ENCODE peak calls at places on chromosomes 2 and 18, in eight cellular contexts. G, N, H, U, F, I, J and X are unnamed samples.

GRCh38 chr2:39515897-39516346 is 78.8 kb upstream of the MAP4K3 start:
- DNase-seq in U (no peak), H (no peak), I (no peak), J (no peak), G (no peak), F (no peak), N (no peak), X (no peak)

GRCh38 chr18:43665239-43665788 is 388.0 kb upstream of the SYT4 start:
- DNase-seq in G (no peak), H (no peak), U (no peak), J (no peak), F (no peak), I (no peak), N (no peak), X (peak; percentile 84)

GRCh38 chr18:23380001-23380550 is 73.0 kb upstream of the RIOK3 start:
- DNase-seq in N (no peak), I (no peak), F (no peak), H (no peak), U (no peak), J (no peak), G (no peak), X (no peak)

GRCh38 chr2:127508621-127509034 is 17.7 kb downstream of the IWS1 start:
- DNase-seq in G (peak; percentile 40), F (no peak), J (no peak), N (peak; percentile 56), H (peak; percentile 60), I (peak; percentile 83), U (no peak), X (peak; percentile 100)

GRCh38 chr18:3857544-3857943 is 407.6 kb downstream of the TGIF1 start:
- DNase-seq in F (no peak), N (no peak), H (no peak), G (no peak), U (no peak), J (no peak), I (no peak), X (no peak)

GRCh38 chr2:190679813-190680591 is 31.1 kb downstream of the NAB1 start:
- DNase-seq in I (peak; percentile 84), U (peak; percentile 32), F (no peak), J (peak; percentile 57), H (peak; percentile 23), G (peak; percentile 26), N (no peak), X (peak; percentile 30)

GRCh38 chr18:54358495-54358793 is 738 bp downstream of the C18orf54 start:
- DNase-seq in J (no peak), H (no peak), I (no peak), N (no peak), F (no peak), G (no peak), U (no peak), X (peak; percentile 15)

GRCh38 chr2:194087569-194087968 is 1569.5 kb upstream of the SLC39A10 start:
- DNase-seq in J (no peak), F (no peak), H (no peak), I (no peak), N (no peak), U (no peak), G (no peak), X (no peak)

GRCh38 chr18:51382081-51382480 is 184.6 kb upstream of the MEX3C start:
- DNase-seq in N (no peak), I (no peak), H (no peak), F (no peak), U (no peak), J (no peak), G (no peak), X (no peak)

GRCh38 chr2:149112068-149112467 is 73.6 kb downstream of the LYPD6B start:
- DNase-seq in U (no peak), H (no peak), G (no peak), F (no peak), N (no peak), J (no peak), I (no peak), X (no peak)

GRCh38 chr2:222582931-222583330 is 73.0 kb downstream of the FARSB start:
- DNase-seq in I (peak; percentile 53), J (no peak), U (no peak), N (no peak), G (no peak), H (no peak), F (no peak), X (peak; percentile 7)

GRCh38 chr2:58428286-58428552 is 187.1 kb upstream of the FANCL start:
- DNase-seq in F (no peak), G (no peak), N (no peak), J (peak; percentile 30), U (no peak), I (no peak), H (no peak), X (no peak)

GRCh38 chr2:174744111-174744510 is 20.2 kb downstream of the CHRNA1 start:
- DNase-seq in U (no peak), I (no peak), G (no peak), N (no peak), H (no peak), J (no peak), F (no peak), X (no peak)

GRCh38 chr2:113760400-113760799 is 4.0 kb upstream of the SLC35F5 start:
- DNase-seq in J (no peak), I (no peak), U (no peak), G (no peak), H (no peak), F (no peak), N (no peak), X (peak; percentile 86)

GRCh38 chr18:64110692-64111480 is 38.0 kb downstream of the LINC00305 start:
- DNase-seq in N (no peak), G (no peak), J (no peak), U (no peak), I (no peak), H (no peak), F (no peak), X (no peak)

GRCh38 chr18:55322176-55322735 is 265.7 kb downstream of the TCF4 start:
- DNase-seq in J (peak; percentile 34), F (no peak), G (peak; percentile 69), U (no peak), N (no peak), I (peak; percentile 90), H (peak; percentile 71), X (peak; percentile 97)

GRCh38 chr2:19775838-19776237 is 125.9 kb downstream of the TTC32 start:
- DNase-seq in N (no peak), U (no peak), I (no peak), H (no peak), J (no peak), G (no peak), F (no peak), X (no peak)

GRCh38 chr18:26436176-26437031 is 111.9 kb downstream of the KCTD1 start:
- DNase-seq in F (no peak), U (no peak), G (peak; percentile 6), I (no peak), J (no peak), N (no peak), H (no peak), X (peak; percentile 55)

GRCh38 chr2:15829091-15829801 is 111.1 kb upstream of the MYCN start:
- DNase-seq in F (no peak), J (no peak), I (no peak), U (no peak), H (no peak), G (no peak), N (no peak), X (no peak)

GRCh38 chr2:2886934-2887333 is 490.7 kb downstream of the EIPR1 start:
- DNase-seq in I (no peak), N (no peak), H (no peak), U (no peak), F (no peak), J (no peak), G (no peak), X (no peak)

GRCh38 chr2:15591692-15592463 is at the start of gene DDX1:
- DNase-seq in I (peak; percentile 93), N (no peak), J (peak; percentile 78), G (peak; percentile 83), H (peak; percentile 77), U (peak; percentile 73), F (peak; percentile 79), X (peak; percentile 87)

GRCh38 chr2:237432484-237433092 is 18.6 kb upstream of the COL6A3 start:
- DNase-seq in J (no peak), U (peak; percentile 90), G (peak; percentile 58), N (no peak), F (peak; percentile 69), I (no peak), H (no peak), X (peak; percentile 59)

GRCh38 chr2:241064008-241064801 is 37.9 kb downstream of the MTERF4 start:
- DNase-seq in N (no peak), I (peak; percentile 66), G (peak; percentile 32), J (no peak), H (no peak), F (no peak), U (peak; percentile 23), X (no peak)

GRCh38 chr2:158637357-158637756 is 157.8 kb upstream of the DAPL1 start:
- DNase-seq in N (no peak), U (no peak), I (no peak), H (no peak), G (no peak), J (no peak), F (no peak), X (no peak)

GRCh38 chr2:190571666-190572065 is 37.1 kb upstream of the NEMP2 start:
- DNase-seq in H (no peak), G (no peak), N (no peak), F (no peak), I (no peak), J (peak; percentile 13), U (no peak), X (no peak)

GRCh38 chr2:205461169-205461568 is 221.1 kb upstream of the NRP2 start:
- DNase-seq in G (no peak), H (no peak), J (no peak), I (no peak), N (no peak), U (no peak), F (no peak), X (no peak)

GRCh38 chr2:20597868-20598183 is 53.1 kb downstream of the HS1BP3 start:
- DNase-seq in G (no peak), F (no peak), J (no peak), N (no peak), H (no peak), I (no peak), U (no peak), X (no peak)

GRCh38 chr2:2590796-2591541 is 259.9 kb upstream of the MYT1L start:
- DNase-seq in H (no peak), G (no peak), J (no peak), F (no peak), U (no peak), N (no peak), I (no peak), X (no peak)

GRCh38 chr18:77124452-77124922 is 8.1 kb downstream of the MBP start:
- DNase-seq in H (no peak), I (peak; percentile 82), F (no peak), J (no peak), U (no peak), G (no peak), N (peak; percentile 17), X (no peak)

GRCh38 chr18:3481696-3482210 is 31.8 kb downstream of the TGIF1 start:
- DNase-seq in U (no peak), N (no peak), F (no peak), H (no peak), G (no peak), I (peak; percentile 86), J (peak; percentile 29), X (no peak)

GRCh38 chr2:119245076-119245840 is 21.6 kb downstream of the STEAP3 start:
- DNase-seq in G (no peak), H (no peak), N (no peak), F (no peak), U (no peak), J (no peak), I (no peak), X (no peak)

GRCh38 chr2:15174567-15174966 is 386.6 kb downstream of the NBAS start:
- DNase-seq in G (no peak), J (no peak), U (no peak), F (no peak), I (no peak), H (no peak), N (no peak), X (no peak)

GRCh38 chr2:28601612-28602011 is 105.8 kb downstream of the PLB1 start:
- DNase-seq in I (no peak), H (no peak), J (no peak), G (no peak), F (no peak), N (no peak), U (no peak), X (no peak)

GRCh38 chr2:230866704-230867561 is 2.2 kb downstream of the ITM2C start:
- DNase-seq in G (peak; percentile 53), F (no peak), U (no peak), H (peak; percentile 56), I (peak; percentile 72), N (peak; percentile 23), J (no peak), X (peak; percentile 45)